ENCODE peak calls at places on chromosomes 6 and 20, in five cellular contexts. One of them, this sample, is unnamed.

GRCh38 chr6:145031001-145031400 is 704.3 kb downstream of the EPM2A start:
- DNase-seq in H1: no peak
- DNase-seq in mesenchymal stem cell: no peak
- DNase-seq in neuronal stem cell: no peak
- DNase-seq in H9: no peak
- DNase-seq in this sample: no peak

GRCh38 chr20:34249291-34249690 is 8.1 kb downstream of the ASIP start:
- DNase-seq in H9: no peak
- DNase-seq in neuronal stem cell: no peak
- DNase-seq in mesenchymal stem cell: peak; percentile 60
- DNase-seq in H1: no peak
- DNase-seq in this sample: no peak

GRCh38 chr20:15895560-15896084 is 677.6 kb downstream of the KIF16B start:
- DNase-seq in neuronal stem cell: no peak
- DNase-seq in H9: no peak
- DNase-seq in H1: no peak
- DNase-seq in mesenchymal stem cell: no peak
- DNase-seq in this sample: no peak

GRCh38 chr6:44062771-44063560 is 64.3 kb downstream of the MRPL14 start:
- DNase-seq in neuronal stem cell: no peak
- DNase-seq in H9: peak; percentile 90
- DNase-seq in H1: peak; percentile 95
- DNase-seq in mesenchymal stem cell: no peak
- DNase-seq in this sample: peak; percentile 26

GRCh38 chr6:73694711-73695411 is 1.1 kb upstream of the CD109 start:
- DNase-seq in neuronal stem cell: no peak
- DNase-seq in H1: no peak
- DNase-seq in mesenchymal stem cell: peak; percentile 84
- DNase-seq in H9: no peak
- DNase-seq in this sample: peak; percentile 14

GRCh38 chr6:148342146-148343027 is at the start of gene SASH1:
- DNase-seq in H9: peak; percentile 92
- DNase-seq in mesenchymal stem cell: peak; percentile 95
- DNase-seq in neuronal stem cell: peak; percentile 94
- DNase-seq in H1: peak; percentile 86
- DNase-seq in this sample: peak; percentile 94

GRCh38 chr20:17710379-17711305 is 10.9 kb downstream of the BANF2 start:
- DNase-seq in H9: no peak
- DNase-seq in neuronal stem cell: no peak
- DNase-seq in H1: no peak
- DNase-seq in mesenchymal stem cell: peak; percentile 63
- DNase-seq in this sample: no peak

GRCh38 chr20:19056909-19057308 is 155.5 kb upstream of the SLC24A3 start:
- DNase-seq in H9: no peak
- DNase-seq in H1: peak; percentile 54
- DNase-seq in neuronal stem cell: no peak
- DNase-seq in mesenchymal stem cell: no peak
- DNase-seq in this sample: no peak

GRCh38 chr20:64090165-64090564 is 6.0 kb upstream of the LKAAEAR1 start:
- DNase-seq in mesenchymal stem cell: no peak
- DNase-seq in H9: no peak
- DNase-seq in neuronal stem cell: no peak
- DNase-seq in H1: no peak
- DNase-seq in this sample: no peak

GRCh38 chr20:23178806-23179205 is 92.7 kb upstream of the CD93 start:
- DNase-seq in H1: no peak
- DNase-seq in mesenchymal stem cell: peak; percentile 5
- DNase-seq in H9: no peak
- DNase-seq in neuronal stem cell: no peak
- DNase-seq in this sample: no peak

GRCh38 chr20:47665221-47665991 is 119.9 kb downstream of the SULF2 start:
- DNase-seq in H9: no peak
- DNase-seq in H1: no peak
- DNase-seq in neuronal stem cell: no peak
- DNase-seq in mesenchymal stem cell: no peak
- DNase-seq in this sample: peak; percentile 32

GRCh38 chr6:10175330-10175729 is 239.5 kb downstream of the TFAP2A start:
- DNase-seq in mesenchymal stem cell: no peak
- DNase-seq in H1: no peak
- DNase-seq in neuronal stem cell: no peak
- DNase-seq in H9: no peak
- DNase-seq in this sample: no peak

GRCh38 chr20:36102306-36102705 is 52.2 kb upstream of the EPB41L1 start:
- DNase-seq in H1: no peak
- DNase-seq in neuronal stem cell: no peak
- DNase-seq in mesenchymal stem cell: no peak
- DNase-seq in H9: no peak
- DNase-seq in this sample: no peak

GRCh38 chr20:15739056-15739455 is 834.2 kb downstream of the KIF16B start:
- DNase-seq in H9: no peak
- DNase-seq in H1: no peak
- DNase-seq in neuronal stem cell: no peak
- DNase-seq in mesenchymal stem cell: peak; percentile 52
- DNase-seq in this sample: no peak

GRCh38 chr6:15332441-15332840 is 86.6 kb downstream of the JARID2 start:
- DNase-seq in H9: no peak
- DNase-seq in neuronal stem cell: no peak
- DNase-seq in mesenchymal stem cell: peak; percentile 48
- DNase-seq in H1: no peak
- DNase-seq in this sample: no peak

GRCh38 chr6:43097098-43097489 is 21.0 kb downstream of the PTK7 start:
- DNase-seq in mesenchymal stem cell: no peak
- DNase-seq in H1: no peak
- DNase-seq in H9: no peak
- DNase-seq in neuronal stem cell: no peak
- DNase-seq in this sample: no peak

GRCh38 chr6:10801224-10801848 is 37.0 kb downstream of the MAK start:
- DNase-seq in neuronal stem cell: peak; percentile 40
- DNase-seq in H1: peak; percentile 78
- DNase-seq in H9: peak; percentile 74
- DNase-seq in mesenchymal stem cell: peak; percentile 67
- DNase-seq in this sample: peak; percentile 80

GRCh38 chr6:20028562-20028961 is 183.7 kb downstream of the MBOAT1 start:
- DNase-seq in mesenchymal stem cell: no peak
- DNase-seq in H1: no peak
- DNase-seq in neuronal stem cell: no peak
- DNase-seq in H9: no peak
- DNase-seq in this sample: no peak

DNA sequence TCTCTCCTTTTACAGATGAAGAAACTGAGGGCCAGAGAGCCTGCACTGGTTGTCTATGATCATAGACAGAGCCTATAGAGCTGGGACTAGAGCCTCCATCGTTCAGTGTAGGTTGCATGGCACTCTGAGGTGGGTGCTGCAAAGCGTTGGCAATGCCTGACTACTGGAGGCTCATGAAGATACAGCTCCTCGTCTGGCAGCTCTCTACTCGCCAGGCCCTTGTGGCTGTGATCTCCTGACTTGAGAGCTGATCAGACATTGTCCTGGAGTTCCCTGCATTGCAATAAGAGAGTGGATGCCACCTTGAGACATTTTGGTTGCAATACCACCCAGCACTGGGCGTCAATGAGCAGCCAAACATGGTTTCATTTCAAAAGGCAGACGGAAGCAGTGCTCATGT is 270.1 kb upstream of the ARID1B start:
- DNase-seq in neuronal stem cell: no peak
- DNase-seq in H1: no peak
- DNase-seq in mesenchymal stem cell: no peak
- DNase-seq in H9: no peak
- DNase-seq in this sample: no peak
- H2BK12ac ChIP-seq in neuronal stem cell: no peak overlapping the region
- H2BK12ac ChIP-seq in H1: no peak overlapping the region
- H2BK12ac ChIP-seq in mesenchymal stem cell: no peak overlapping the region
- H2BK12ac ChIP-seq in H9: no peak overlapping the region
- H2BK12ac ChIP-seq in this sample: no peak overlapping the region

GRCh38 chr20:40562031-40562430 is 127.0 kb downstream of the MAFB start:
- DNase-seq in H9: no peak
- DNase-seq in mesenchymal stem cell: peak; percentile 53
- DNase-seq in H1: no peak
- DNase-seq in neuronal stem cell: no peak
- DNase-seq in this sample: peak; percentile 23

GRCh38 chr20:40565681-40566040 is 123.4 kb downstream of the MAFB start:
- DNase-seq in H9: peak; percentile 36
- DNase-seq in mesenchymal stem cell: no peak
- DNase-seq in H1: no peak
- DNase-seq in neuronal stem cell: no peak
- DNase-seq in this sample: no peak

GRCh38 chr20:40561187-40561586 is 127.8 kb downstream of the MAFB start:
- DNase-seq in mesenchymal stem cell: no peak
- DNase-seq in H1: no peak
- DNase-seq in neuronal stem cell: no peak
- DNase-seq in H9: no peak
- DNase-seq in this sample: no peak

GRCh38 chr20:40564997-40565680 is 123.9 kb downstream of the MAFB start:
- DNase-seq in H1: no peak
- DNase-seq in neuronal stem cell: no peak
- DNase-seq in H9: no peak
- DNase-seq in mesenchymal stem cell: peak; percentile 85
- DNase-seq in this sample: no peak

GRCh38 chr20:40563296-40563950 is 125.6 kb downstream of the MAFB start:
- DNase-seq in neuronal stem cell: no peak
- DNase-seq in H9: no peak
- DNase-seq in H1: no peak
- DNase-seq in mesenchymal stem cell: peak; percentile 33
- DNase-seq in this sample: no peak
- H3K27ac ChIP-seq in neuronal stem cell: no peak overlapping the region
- H3K27ac ChIP-seq in H9: no peak overlapping the region
- H3K27ac ChIP-seq in H1: no peak overlapping the region
- H3K27ac ChIP-seq in mesenchymal stem cell: no peak overlapping the region
- H3K27ac ChIP-seq in this sample: no peak overlapping the region

GRCh38 chr6:53975966-53976610 is 135.2 kb upstream of the MLIP start:
- DNase-seq in neuronal stem cell: no peak
- DNase-seq in H1: no peak
- DNase-seq in mesenchymal stem cell: no peak
- DNase-seq in H9: no peak
- DNase-seq in this sample: peak; percentile 34
- H2BK12ac ChIP-seq in neuronal stem cell: no peak overlapping the region
- H2BK12ac ChIP-seq in H1: no peak overlapping the region
- H2BK12ac ChIP-seq in mesenchymal stem cell: no peak overlapping the region
- H2BK12ac ChIP-seq in H9: no peak overlapping the region
- H2BK12ac ChIP-seq in this sample: no peak overlapping the region

DNA sequence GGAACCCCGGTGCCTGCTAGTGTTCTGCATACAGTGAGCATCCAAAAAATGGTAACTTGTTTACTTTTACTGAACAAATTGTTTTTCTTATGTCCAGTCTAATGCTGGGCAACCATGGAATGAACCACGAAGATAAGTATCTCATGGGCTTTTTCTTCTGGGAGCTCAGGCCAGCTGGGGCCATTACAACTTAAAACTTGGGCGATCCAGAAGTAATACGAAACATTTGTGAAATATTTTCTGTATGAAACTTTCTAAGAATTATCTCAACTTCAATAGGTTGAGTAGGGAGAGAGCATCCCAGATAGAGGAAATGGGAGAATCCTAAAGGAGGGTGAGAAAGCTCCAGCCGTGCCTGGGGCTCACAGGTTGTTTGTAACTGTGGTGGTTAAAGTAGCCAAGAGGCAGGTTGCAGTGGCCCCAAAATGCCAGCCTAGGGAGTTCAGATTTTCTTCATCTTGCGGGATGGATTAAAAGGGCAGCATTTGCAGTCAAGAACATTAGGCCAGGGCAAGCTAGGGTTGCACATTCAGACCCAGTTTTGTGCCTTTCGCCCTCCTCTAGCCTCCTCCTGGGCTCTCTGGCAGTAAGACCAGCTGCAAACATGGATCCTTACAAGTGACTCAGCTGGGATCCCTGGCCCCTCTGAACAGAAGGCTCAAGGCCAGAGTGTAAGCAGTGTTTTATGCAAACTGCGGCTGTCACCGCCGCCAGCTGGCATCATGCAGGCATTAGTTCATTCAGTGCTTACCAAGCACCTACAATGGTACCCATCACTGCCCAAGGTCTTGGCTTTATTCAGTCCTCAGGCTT is 41.5 kb downstream of the ELMO2 start:
- DNase-seq in neuronal stem cell: no peak
- DNase-seq in H1: no peak
- DNase-seq in H9: no peak
- DNase-seq in mesenchymal stem cell: peak; percentile 12
- DNase-seq in this sample: no peak
- H3K27ac ChIP-seq in neuronal stem cell: peak overlapping the region; percentile 37
- H3K27ac ChIP-seq in H1: no peak overlapping the region
- H3K27ac ChIP-seq in H9: no peak overlapping the region
- H3K27ac ChIP-seq in mesenchymal stem cell: peak overlapping the region; percentile 8
- H3K27ac ChIP-seq in this sample: peak overlapping the region; percentile 64

GRCh38 chr6:35173068-35174042 is 32.2 kb upstream of the TCP11 start:
- DNase-seq in H9: peak; percentile 22
- DNase-seq in H1: no peak
- DNase-seq in mesenchymal stem cell: no peak
- DNase-seq in neuronal stem cell: no peak
- DNase-seq in this sample: peak; percentile 89
- H2BK12ac ChIP-seq in H9: no peak overlapping the region
- H2BK12ac ChIP-seq in H1: peak overlapping the region; percentile 60
- H2BK12ac ChIP-seq in mesenchymal stem cell: no peak overlapping the region
- H2BK12ac ChIP-seq in neuronal stem cell: no peak overlapping the region
- H2BK12ac ChIP-seq in this sample: no peak overlapping the region

GRCh38 chr6:52155791-52156576 is 30.2 kb upstream of the IL17A start:
- DNase-seq in mesenchymal stem cell: no peak
- DNase-seq in H9: peak; percentile 63
- DNase-seq in H1: peak; percentile 52
- DNase-seq in neuronal stem cell: no peak
- DNase-seq in this sample: peak; percentile 37
- H3K27ac ChIP-seq in mesenchymal stem cell: no peak overlapping the region
- H3K27ac ChIP-seq in H9: no peak overlapping the region
- H3K27ac ChIP-seq in H1: no peak overlapping the region
- H3K27ac ChIP-seq in neuronal stem cell: no peak overlapping the region
- H3K27ac ChIP-seq in this sample: no peak overlapping the region

DNA sequence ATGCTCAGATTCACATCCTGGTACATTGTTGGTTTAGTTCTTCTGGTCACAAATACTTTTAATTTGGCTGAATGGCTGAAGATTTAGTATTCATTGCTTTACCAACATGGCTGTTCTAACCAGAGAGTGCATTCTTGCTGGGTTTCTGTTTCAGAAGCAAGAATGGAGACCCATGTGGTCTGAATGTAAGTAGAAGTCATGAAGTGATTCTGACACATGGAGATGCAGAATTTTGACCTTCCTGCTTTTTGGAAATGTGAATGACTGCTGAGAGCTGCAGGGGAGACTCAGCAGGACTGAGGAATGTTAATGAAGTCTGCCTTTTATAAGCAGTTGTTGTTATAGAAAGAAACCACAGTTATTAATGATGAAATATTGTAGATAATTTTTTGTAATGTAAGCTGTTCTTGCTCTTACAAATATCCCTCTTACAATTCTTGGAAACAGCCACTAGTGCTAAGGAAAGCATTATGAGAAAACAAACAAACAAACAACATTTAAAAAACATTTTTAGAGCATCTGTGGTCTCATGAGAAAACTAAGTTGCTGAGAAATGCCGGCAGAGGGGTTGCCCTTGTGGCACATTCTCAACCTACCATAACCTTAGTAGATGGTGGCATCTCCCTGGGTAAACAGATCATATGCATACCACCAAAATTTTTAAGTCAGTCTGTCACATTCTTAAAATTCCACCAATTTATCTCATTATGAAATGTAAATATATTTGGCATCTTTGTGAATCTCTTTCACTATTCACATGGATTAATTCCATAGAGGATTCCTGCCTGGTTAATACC is 575.9 kb upstream of the MARCKS start:
- DNase-seq in H9: no peak
- DNase-seq in neuronal stem cell: no peak
- DNase-seq in mesenchymal stem cell: peak; percentile 26
- DNase-seq in H1: no peak
- DNase-seq in this sample: no peak
- H2BK12ac ChIP-seq in H9: no peak overlapping the region
- H2BK12ac ChIP-seq in neuronal stem cell: no peak overlapping the region
- H2BK12ac ChIP-seq in mesenchymal stem cell: no peak overlapping the region
- H2BK12ac ChIP-seq in H1: no peak overlapping the region
- H2BK12ac ChIP-seq in this sample: no peak overlapping the region

This sample was measured in trophoblast cell.